ENCODE peak calls at places on chromosomes 5 and 9, in nine cellular contexts. One of them, this sample, is unnamed.

GRCh38 chr5:137733922-137734695 is 1.8 kb downstream of the KLHL3 start:
- DNase-seq in activated CD4-positive, alpha-beta T cell treated with anti-CD3 and anti-CD28 coated beads, Interleukin-2, amount 50 U/mL, for 48 hours: no peak
- DNase-seq in activated gamma-delta T cell treated with Interleukin-2 at 50 U/mL for 16 hours: no peak
- DNase-seq in stimulated activated CD4-positive, alpha-beta T cell treated with anti-CD3 and anti-CD28 coated beads, TNF-alpha, amount 100 ng/mL, for 48 hours: no peak
- DNase-seq in HuH-7: no peak
- DNase-seq in tibial nerve: no peak
- DNase-seq in Right ventricle myocardium superior: no peak
- DNase-seq in heart left ventricle: no peak
- DNase-seq in K562: no peak
- DNase-seq in this sample: no peak

GRCh38 chr5:34684980-34685352 is 28.8 kb downstream of the RAI14 start:
- DNase-seq in HuH-7: no peak
- DNase-seq in heart left ventricle: no peak
- DNase-seq in stimulated activated CD4-positive, alpha-beta T cell treated with anti-CD3 and anti-CD28 coated beads, TNF-alpha, amount 100 ng/mL, for 48 hours: no peak
- DNase-seq in K562: no peak
- DNase-seq in tibial nerve: no peak
- DNase-seq in activated CD4-positive, alpha-beta T cell treated with anti-CD3 and anti-CD28 coated beads, Interleukin-2, amount 50 U/mL, for 48 hours: no peak
- DNase-seq in Right ventricle myocardium superior: no peak
- DNase-seq in activated gamma-delta T cell treated with Interleukin-2 at 50 U/mL for 16 hours: no peak
- DNase-seq in this sample: no peak

GRCh38 chr5:60686164-60686563 is 13.8 kb downstream of the DEPDC1B start:
- DNase-seq in activated CD4-positive, alpha-beta T cell treated with anti-CD3 and anti-CD28 coated beads, Interleukin-2, amount 50 U/mL, for 48 hours: no peak
- DNase-seq in Right ventricle myocardium superior: no peak
- DNase-seq in activated gamma-delta T cell treated with Interleukin-2 at 50 U/mL for 16 hours: no peak
- DNase-seq in tibial nerve: no peak
- DNase-seq in heart left ventricle: no peak
- DNase-seq in K562: no peak
- DNase-seq in stimulated activated CD4-positive, alpha-beta T cell treated with anti-CD3 and anti-CD28 coated beads, TNF-alpha, amount 100 ng/mL, for 48 hours: no peak
- DNase-seq in HuH-7: no peak
- DNase-seq in this sample: no peak

GRCh38 chr5:93598997-93599371 is 16.0 kb downstream of the NR2F1 start:
- DNase-seq in heart left ventricle: no peak
- DNase-seq in HuH-7: no peak
- DNase-seq in Right ventricle myocardium superior: no peak
- DNase-seq in activated gamma-delta T cell treated with Interleukin-2 at 50 U/mL for 16 hours: no peak
- DNase-seq in activated CD4-positive, alpha-beta T cell treated with anti-CD3 and anti-CD28 coated beads, Interleukin-2, amount 50 U/mL, for 48 hours: no peak
- DNase-seq in stimulated activated CD4-positive, alpha-beta T cell treated with anti-CD3 and anti-CD28 coated beads, TNF-alpha, amount 100 ng/mL, for 48 hours: no peak
- DNase-seq in K562: no peak
- DNase-seq in tibial nerve: no peak
- DNase-seq in this sample: no peak

GRCh38 chr5:139669681-139670368 is 21.7 kb downstream of the CXXC5 start:
- DNase-seq in tibial nerve: no peak
- DNase-seq in stimulated activated CD4-positive, alpha-beta T cell treated with anti-CD3 and anti-CD28 coated beads, TNF-alpha, amount 100 ng/mL, for 48 hours: no peak
- DNase-seq in activated CD4-positive, alpha-beta T cell treated with anti-CD3 and anti-CD28 coated beads, Interleukin-2, amount 50 U/mL, for 48 hours: no peak
- DNase-seq in heart left ventricle: peak; percentile 68
- DNase-seq in K562: peak; percentile 93
- DNase-seq in HuH-7: no peak
- DNase-seq in Right ventricle myocardium superior: peak; percentile 69
- DNase-seq in activated gamma-delta T cell treated with Interleukin-2 at 50 U/mL for 16 hours: peak; percentile 51
- DNase-seq in this sample: peak; percentile 59

GRCh38 chr5:132436936-132437335 is 53.6 kb downstream of the IRF1 start:
- DNase-seq in activated CD4-positive, alpha-beta T cell treated with anti-CD3 and anti-CD28 coated beads, Interleukin-2, amount 50 U/mL, for 48 hours: no peak
- DNase-seq in K562: no peak
- DNase-seq in stimulated activated CD4-positive, alpha-beta T cell treated with anti-CD3 and anti-CD28 coated beads, TNF-alpha, amount 100 ng/mL, for 48 hours: no peak
- DNase-seq in tibial nerve: no peak
- DNase-seq in heart left ventricle: no peak
- DNase-seq in HuH-7: no peak
- DNase-seq in Right ventricle myocardium superior: no peak
- DNase-seq in activated gamma-delta T cell treated with Interleukin-2 at 50 U/mL for 16 hours: no peak
- DNase-seq in this sample: no peak

GRCh38 chr5:133932441-133933168 is 35.8 kb downstream of the C5orf15 start:
- DNase-seq in stimulated activated CD4-positive, alpha-beta T cell treated with anti-CD3 and anti-CD28 coated beads, TNF-alpha, amount 100 ng/mL, for 48 hours: no peak
- DNase-seq in activated CD4-positive, alpha-beta T cell treated with anti-CD3 and anti-CD28 coated beads, Interleukin-2, amount 50 U/mL, for 48 hours: no peak
- DNase-seq in heart left ventricle: no peak
- DNase-seq in K562: peak; percentile 75
- DNase-seq in tibial nerve: no peak
- DNase-seq in activated gamma-delta T cell treated with Interleukin-2 at 50 U/mL for 16 hours: no peak
- DNase-seq in HuH-7: no peak
- DNase-seq in Right ventricle myocardium superior: no peak
- DNase-seq in this sample: no peak

GRCh38 chr9:117720555-117720954 is 16.4 kb downstream of the TLR4 start:
- DNase-seq in activated CD4-positive, alpha-beta T cell treated with anti-CD3 and anti-CD28 coated beads, Interleukin-2, amount 50 U/mL, for 48 hours: no peak
- DNase-seq in tibial nerve: peak; percentile 38
- DNase-seq in stimulated activated CD4-positive, alpha-beta T cell treated with anti-CD3 and anti-CD28 coated beads, TNF-alpha, amount 100 ng/mL, for 48 hours: no peak
- DNase-seq in heart left ventricle: peak; percentile 46
- DNase-seq in K562: no peak
- DNase-seq in HuH-7: no peak
- DNase-seq in activated gamma-delta T cell treated with Interleukin-2 at 50 U/mL for 16 hours: no peak
- DNase-seq in Right ventricle myocardium superior: peak; percentile 60
- DNase-seq in this sample: peak; percentile 37

GRCh38 chr5:57366744-57367143 is 115.9 kb downstream of the ACTBL2 start:
- DNase-seq in HuH-7: no peak
- DNase-seq in activated CD4-positive, alpha-beta T cell treated with anti-CD3 and anti-CD28 coated beads, Interleukin-2, amount 50 U/mL, for 48 hours: no peak
- DNase-seq in stimulated activated CD4-positive, alpha-beta T cell treated with anti-CD3 and anti-CD28 coated beads, TNF-alpha, amount 100 ng/mL, for 48 hours: no peak
- DNase-seq in K562: no peak
- DNase-seq in tibial nerve: no peak
- DNase-seq in Right ventricle myocardium superior: no peak
- DNase-seq in activated gamma-delta T cell treated with Interleukin-2 at 50 U/mL for 16 hours: no peak
- DNase-seq in heart left ventricle: no peak
- DNase-seq in this sample: no peak

GRCh38 chr9:33164138-33164809 is 2.9 kb downstream of the B4GALT1 start:
- DNase-seq in activated CD4-positive, alpha-beta T cell treated with anti-CD3 and anti-CD28 coated beads, Interleukin-2, amount 50 U/mL, for 48 hours: no peak
- DNase-seq in stimulated activated CD4-positive, alpha-beta T cell treated with anti-CD3 and anti-CD28 coated beads, TNF-alpha, amount 100 ng/mL, for 48 hours: no peak
- DNase-seq in activated gamma-delta T cell treated with Interleukin-2 at 50 U/mL for 16 hours: no peak
- DNase-seq in heart left ventricle: no peak
- DNase-seq in K562: no peak
- DNase-seq in HuH-7: no peak
- DNase-seq in tibial nerve: no peak
- DNase-seq in Right ventricle myocardium superior: no peak
- DNase-seq in this sample: peak; percentile 44

GRCh38 chr5:157575096-157575872 is at the start of gene ADAM19:
- DNase-seq in heart left ventricle: peak; percentile 70
- DNase-seq in activated gamma-delta T cell treated with Interleukin-2 at 50 U/mL for 16 hours: no peak
- DNase-seq in stimulated activated CD4-positive, alpha-beta T cell treated with anti-CD3 and anti-CD28 coated beads, TNF-alpha, amount 100 ng/mL, for 48 hours: no peak
- DNase-seq in HuH-7: peak; percentile 44
- DNase-seq in Right ventricle myocardium superior: peak; percentile 71
- DNase-seq in K562: peak; percentile 68
- DNase-seq in activated CD4-positive, alpha-beta T cell treated with anti-CD3 and anti-CD28 coated beads, Interleukin-2, amount 50 U/mL, for 48 hours: peak; percentile 43
- DNase-seq in tibial nerve: no peak
- DNase-seq in this sample: peak; percentile 68

GRCh38 chr5:180908998-180909731 is 10.2 kb downstream of the BTNL8 start:
- DNase-seq in stimulated activated CD4-positive, alpha-beta T cell treated with anti-CD3 and anti-CD28 coated beads, TNF-alpha, amount 100 ng/mL, for 48 hours: no peak
- DNase-seq in K562: no peak
- DNase-seq in tibial nerve: no peak
- DNase-seq in HuH-7: no peak
- DNase-seq in Right ventricle myocardium superior: no peak
- DNase-seq in activated gamma-delta T cell treated with Interleukin-2 at 50 U/mL for 16 hours: no peak
- DNase-seq in heart left ventricle: no peak
- DNase-seq in activated CD4-positive, alpha-beta T cell treated with anti-CD3 and anti-CD28 coated beads, Interleukin-2, amount 50 U/mL, for 48 hours: no peak
- DNase-seq in this sample: no peak

GRCh38 chr9:137077010-137077747 is at the start of gene UAP1L1:
- DNase-seq in HuH-7: peak; percentile 64
- DNase-seq in heart left ventricle: peak; percentile 85
- DNase-seq in K562: peak; percentile 62
- DNase-seq in activated gamma-delta T cell treated with Interleukin-2 at 50 U/mL for 16 hours: peak; percentile 42
- DNase-seq in activated CD4-positive, alpha-beta T cell treated with anti-CD3 and anti-CD28 coated beads, Interleukin-2, amount 50 U/mL, for 48 hours: peak; percentile 54
- DNase-seq in stimulated activated CD4-positive, alpha-beta T cell treated with anti-CD3 and anti-CD28 coated beads, TNF-alpha, amount 100 ng/mL, for 48 hours: no peak
- DNase-seq in Right ventricle myocardium superior: peak; percentile 90
- DNase-seq in tibial nerve: peak; percentile 65
- DNase-seq in this sample: peak; percentile 80

GRCh38 chr5:64775288-64775687 is 6.6 kb downstream of the CWC27 start:
- DNase-seq in HuH-7: no peak
- DNase-seq in activated gamma-delta T cell treated with Interleukin-2 at 50 U/mL for 16 hours: no peak
- DNase-seq in K562: no peak
- DNase-seq in stimulated activated CD4-positive, alpha-beta T cell treated with anti-CD3 and anti-CD28 coated beads, TNF-alpha, amount 100 ng/mL, for 48 hours: no peak
- DNase-seq in Right ventricle myocardium superior: no peak
- DNase-seq in tibial nerve: no peak
- DNase-seq in activated CD4-positive, alpha-beta T cell treated with anti-CD3 and anti-CD28 coated beads, Interleukin-2, amount 50 U/mL, for 48 hours: no peak
- DNase-seq in heart left ventricle: no peak
- DNase-seq in this sample: no peak

GRCh38 chr9:78062710-78063109 is 31.1 kb upstream of the GNAQ start:
- DNase-seq in activated gamma-delta T cell treated with Interleukin-2 at 50 U/mL for 16 hours: no peak
- DNase-seq in stimulated activated CD4-positive, alpha-beta T cell treated with anti-CD3 and anti-CD28 coated beads, TNF-alpha, amount 100 ng/mL, for 48 hours: no peak
- DNase-seq in HuH-7: no peak
- DNase-seq in K562: no peak
- DNase-seq in Right ventricle myocardium superior: no peak
- DNase-seq in tibial nerve: no peak
- DNase-seq in heart left ventricle: no peak
- DNase-seq in activated CD4-positive, alpha-beta T cell treated with anti-CD3 and anti-CD28 coated beads, Interleukin-2, amount 50 U/mL, for 48 hours: no peak
- DNase-seq in this sample: no peak

GRCh38 chr5:175814676-175815075 is 56.7 kb upstream of the CPLX2 start:
- DNase-seq in activated CD4-positive, alpha-beta T cell treated with anti-CD3 and anti-CD28 coated beads, Interleukin-2, amount 50 U/mL, for 48 hours: no peak
- DNase-seq in K562: no peak
- DNase-seq in Right ventricle myocardium superior: no peak
- DNase-seq in HuH-7: no peak
- DNase-seq in activated gamma-delta T cell treated with Interleukin-2 at 50 U/mL for 16 hours: no peak
- DNase-seq in tibial nerve: no peak
- DNase-seq in stimulated activated CD4-positive, alpha-beta T cell treated with anti-CD3 and anti-CD28 coated beads, TNF-alpha, amount 100 ng/mL, for 48 hours: no peak
- DNase-seq in heart left ventricle: no peak
- DNase-seq in this sample: peak; percentile 17

GRCh38 chr9:87686520-87687090 is 39.3 kb upstream of the CTSL start:
- DNase-seq in HuH-7: no peak
- DNase-seq in tibial nerve: no peak
- DNase-seq in Right ventricle myocardium superior: no peak
- DNase-seq in K562: no peak
- DNase-seq in heart left ventricle: no peak
- DNase-seq in activated CD4-positive, alpha-beta T cell treated with anti-CD3 and anti-CD28 coated beads, Interleukin-2, amount 50 U/mL, for 48 hours: no peak
- DNase-seq in stimulated activated CD4-positive, alpha-beta T cell treated with anti-CD3 and anti-CD28 coated beads, TNF-alpha, amount 100 ng/mL, for 48 hours: no peak
- DNase-seq in activated gamma-delta T cell treated with Interleukin-2 at 50 U/mL for 16 hours: no peak
- DNase-seq in this sample: no peak

GRCh38 chr5:90909091-90909503 is 350.5 kb downstream of the ADGRV1 start:
- DNase-seq in activated gamma-delta T cell treated with Interleukin-2 at 50 U/mL for 16 hours: no peak
- DNase-seq in activated CD4-positive, alpha-beta T cell treated with anti-CD3 and anti-CD28 coated beads, Interleukin-2, amount 50 U/mL, for 48 hours: no peak
- DNase-seq in HuH-7: no peak
- DNase-seq in stimulated activated CD4-positive, alpha-beta T cell treated with anti-CD3 and anti-CD28 coated beads, TNF-alpha, amount 100 ng/mL, for 48 hours: no peak
- DNase-seq in tibial nerve: no peak
- DNase-seq in K562: no peak
- DNase-seq in Right ventricle myocardium superior: no peak
- DNase-seq in heart left ventricle: peak; percentile 25
- DNase-seq in this sample: peak; percentile 36

GRCh38 chr5:142316051-142316450 is 8.8 kb downstream of the SPRY4 start:
- DNase-seq in activated CD4-positive, alpha-beta T cell treated with anti-CD3 and anti-CD28 coated beads, Interleukin-2, amount 50 U/mL, for 48 hours: no peak
- DNase-seq in heart left ventricle: no peak
- DNase-seq in Right ventricle myocardium superior: no peak
- DNase-seq in tibial nerve: no peak
- DNase-seq in K562: no peak
- DNase-seq in HuH-7: no peak
- DNase-seq in activated gamma-delta T cell treated with Interleukin-2 at 50 U/mL for 16 hours: no peak
- DNase-seq in stimulated activated CD4-positive, alpha-beta T cell treated with anti-CD3 and anti-CD28 coated beads, TNF-alpha, amount 100 ng/mL, for 48 hours: no peak
- DNase-seq in this sample: no peak

GRCh38 chr5:88690619-88691560 is 192.1 kb downstream of the MEF2C start:
- DNase-seq in K562: peak; percentile 73
- DNase-seq in HuH-7: peak; percentile 54
- DNase-seq in activated gamma-delta T cell treated with Interleukin-2 at 50 U/mL for 16 hours: peak; percentile 48
- DNase-seq in Right ventricle myocardium superior: peak; percentile 78
- DNase-seq in activated CD4-positive, alpha-beta T cell treated with anti-CD3 and anti-CD28 coated beads, Interleukin-2, amount 50 U/mL, for 48 hours: peak; percentile 61
- DNase-seq in stimulated activated CD4-positive, alpha-beta T cell treated with anti-CD3 and anti-CD28 coated beads, TNF-alpha, amount 100 ng/mL, for 48 hours: peak; percentile 50
- DNase-seq in heart left ventricle: peak; percentile 71
- DNase-seq in tibial nerve: no peak
- DNase-seq in this sample: peak; percentile 63

GRCh38 chr5:166909926-166910325 is 1381.5 kb upstream of the WWC1 start:
- DNase-seq in activated CD4-positive, alpha-beta T cell treated with anti-CD3 and anti-CD28 coated beads, Interleukin-2, amount 50 U/mL, for 48 hours: no peak
- DNase-seq in stimulated activated CD4-positive, alpha-beta T cell treated with anti-CD3 and anti-CD28 coated beads, TNF-alpha, amount 100 ng/mL, for 48 hours: no peak
- DNase-seq in tibial nerve: no peak
- DNase-seq in activated gamma-delta T cell treated with Interleukin-2 at 50 U/mL for 16 hours: no peak
- DNase-seq in HuH-7: no peak
- DNase-seq in heart left ventricle: no peak
- DNase-seq in Right ventricle myocardium superior: no peak
- DNase-seq in K562: no peak
- DNase-seq in this sample: no peak

GRCh38 chr5:61330341-61330878 is 1.6 kb upstream of the ZSWIM6 start:
- DNase-seq in Right ventricle myocardium superior: peak; percentile 57
- DNase-seq in tibial nerve: no peak
- DNase-seq in HuH-7: peak; percentile 20
- DNase-seq in heart left ventricle: peak; percentile 43
- DNase-seq in activated CD4-positive, alpha-beta T cell treated with anti-CD3 and anti-CD28 coated beads, Interleukin-2, amount 50 U/mL, for 48 hours: peak; percentile 26
- DNase-seq in K562: peak; percentile 10
- DNase-seq in stimulated activated CD4-positive, alpha-beta T cell treated with anti-CD3 and anti-CD28 coated beads, TNF-alpha, amount 100 ng/mL, for 48 hours: no peak
- DNase-seq in activated gamma-delta T cell treated with Interleukin-2 at 50 U/mL for 16 hours: no peak
- DNase-seq in this sample: peak; percentile 21

GRCh38 chr5:34001231-34001935 is 6.5 kb downstream of the AMACR start:
- DNase-seq in HuH-7: peak; percentile 84
- DNase-seq in Right ventricle myocardium superior: no peak
- DNase-seq in tibial nerve: no peak
- DNase-seq in heart left ventricle: no peak
- DNase-seq in activated CD4-positive, alpha-beta T cell treated with anti-CD3 and anti-CD28 coated beads, Interleukin-2, amount 50 U/mL, for 48 hours: no peak
- DNase-seq in stimulated activated CD4-positive, alpha-beta T cell treated with anti-CD3 and anti-CD28 coated beads, TNF-alpha, amount 100 ng/mL, for 48 hours: no peak
- DNase-seq in activated gamma-delta T cell treated with Interleukin-2 at 50 U/mL for 16 hours: no peak
- DNase-seq in K562: no peak
- DNase-seq in this sample: no peak

GRCh38 chr5:4628645-4629385 is 511.3 kb upstream of the ADAMTS16 start:
- DNase-seq in activated CD4-positive, alpha-beta T cell treated with anti-CD3 and anti-CD28 coated beads, Interleukin-2, amount 50 U/mL, for 48 hours: no peak
- DNase-seq in heart left ventricle: no peak
- DNase-seq in tibial nerve: no peak
- DNase-seq in activated gamma-delta T cell treated with Interleukin-2 at 50 U/mL for 16 hours: no peak
- DNase-seq in HuH-7: no peak
- DNase-seq in Right ventricle myocardium superior: no peak
- DNase-seq in K562: no peak
- DNase-seq in stimulated activated CD4-positive, alpha-beta T cell treated with anti-CD3 and anti-CD28 coated beads, TNF-alpha, amount 100 ng/mL, for 48 hours: no peak
- DNase-seq in this sample: no peak

GRCh38 chr9:8489845-8490244 is 690.3 kb upstream of the DMAC1 start:
- DNase-seq in heart left ventricle: no peak
- DNase-seq in HuH-7: no peak
- DNase-seq in activated gamma-delta T cell treated with Interleukin-2 at 50 U/mL for 16 hours: no peak
- DNase-seq in Right ventricle myocardium superior: no peak
- DNase-seq in tibial nerve: no peak
- DNase-seq in stimulated activated CD4-positive, alpha-beta T cell treated with anti-CD3 and anti-CD28 coated beads, TNF-alpha, amount 100 ng/mL, for 48 hours: no peak
- DNase-seq in K562: no peak
- DNase-seq in activated CD4-positive, alpha-beta T cell treated with anti-CD3 and anti-CD28 coated beads, Interleukin-2, amount 50 U/mL, for 48 hours: no peak
- DNase-seq in this sample: no peak

GRCh38 chr5:79069488-79070001 is at the start of the genes BHMT2 and DMGDH:
- DNase-seq in tibial nerve: peak; percentile 20
- DNase-seq in activated gamma-delta T cell treated with Interleukin-2 at 50 U/mL for 16 hours: no peak
- DNase-seq in stimulated activated CD4-positive, alpha-beta T cell treated with anti-CD3 and anti-CD28 coated beads, TNF-alpha, amount 100 ng/mL, for 48 hours: no peak
- DNase-seq in HuH-7: peak; percentile 61
- DNase-seq in K562: no peak
- DNase-seq in activated CD4-positive, alpha-beta T cell treated with anti-CD3 and anti-CD28 coated beads, Interleukin-2, amount 50 U/mL, for 48 hours: no peak
- DNase-seq in heart left ventricle: peak; percentile 31
- DNase-seq in Right ventricle myocardium superior: peak; percentile 61
- DNase-seq in this sample: peak; percentile 8

GRCh38 chr5:163917741-163918140 is 412.3 kb downstream of the MAT2B start:
- DNase-seq in stimulated activated CD4-positive, alpha-beta T cell treated with anti-CD3 and anti-CD28 coated beads, TNF-alpha, amount 100 ng/mL, for 48 hours: no peak
- DNase-seq in tibial nerve: no peak
- DNase-seq in heart left ventricle: no peak
- DNase-seq in K562: no peak
- DNase-seq in activated CD4-positive, alpha-beta T cell treated with anti-CD3 and anti-CD28 coated beads, Interleukin-2, amount 50 U/mL, for 48 hours: no peak
- DNase-seq in Right ventricle myocardium superior: no peak
- DNase-seq in activated gamma-delta T cell treated with Interleukin-2 at 50 U/mL for 16 hours: no peak
- DNase-seq in HuH-7: no peak
- DNase-seq in this sample: no peak

GRCh38 chr9:116174347-116174746 is 20.8 kb downstream of the PAPPA start:
- DNase-seq in HuH-7: no peak
- DNase-seq in tibial nerve: no peak
- DNase-seq in activated gamma-delta T cell treated with Interleukin-2 at 50 U/mL for 16 hours: no peak
- DNase-seq in K562: no peak
- DNase-seq in Right ventricle myocardium superior: no peak
- DNase-seq in activated CD4-positive, alpha-beta T cell treated with anti-CD3 and anti-CD28 coated beads, Interleukin-2, amount 50 U/mL, for 48 hours: no peak
- DNase-seq in heart left ventricle: no peak
- DNase-seq in stimulated activated CD4-positive, alpha-beta T cell treated with anti-CD3 and anti-CD28 coated beads, TNF-alpha, amount 100 ng/mL, for 48 hours: no peak
- DNase-seq in this sample: no peak

GRCh38 chr9:13278023-13278367 is 1.5 kb downstream of the MPDZ start:
- DNase-seq in tibial nerve: no peak
- DNase-seq in activated gamma-delta T cell treated with Interleukin-2 at 50 U/mL for 16 hours: no peak
- DNase-seq in heart left ventricle: no peak
- DNase-seq in K562: no peak
- DNase-seq in Right ventricle myocardium superior: no peak
- DNase-seq in stimulated activated CD4-positive, alpha-beta T cell treated with anti-CD3 and anti-CD28 coated beads, TNF-alpha, amount 100 ng/mL, for 48 hours: no peak
- DNase-seq in activated CD4-positive, alpha-beta T cell treated with anti-CD3 and anti-CD28 coated beads, Interleukin-2, amount 50 U/mL, for 48 hours: no peak
- DNase-seq in HuH-7: no peak
- DNase-seq in this sample: no peak

GRCh38 chr5:2895196-2895595 is 143.7 kb upstream of the IRX2 start:
- DNase-seq in Right ventricle myocardium superior: no peak
- DNase-seq in tibial nerve: no peak
- DNase-seq in activated CD4-positive, alpha-beta T cell treated with anti-CD3 and anti-CD28 coated beads, Interleukin-2, amount 50 U/mL, for 48 hours: no peak
- DNase-seq in HuH-7: no peak
- DNase-seq in activated gamma-delta T cell treated with Interleukin-2 at 50 U/mL for 16 hours: no peak
- DNase-seq in K562: no peak
- DNase-seq in stimulated activated CD4-positive, alpha-beta T cell treated with anti-CD3 and anti-CD28 coated beads, TNF-alpha, amount 100 ng/mL, for 48 hours: no peak
- DNase-seq in heart left ventricle: no peak
- DNase-seq in this sample: no peak

GRCh38 chr5:68420476-68421344 is 205.2 kb downstream of the PIK3R1 start:
- DNase-seq in heart left ventricle: peak; percentile 56
- DNase-seq in Right ventricle myocardium superior: peak; percentile 76
- DNase-seq in activated CD4-positive, alpha-beta T cell treated with anti-CD3 and anti-CD28 coated beads, Interleukin-2, amount 50 U/mL, for 48 hours: no peak
- DNase-seq in tibial nerve: no peak
- DNase-seq in HuH-7: no peak
- DNase-seq in stimulated activated CD4-positive, alpha-beta T cell treated with anti-CD3 and anti-CD28 coated beads, TNF-alpha, amount 100 ng/mL, for 48 hours: no peak
- DNase-seq in K562: peak; percentile 92
- DNase-seq in activated gamma-delta T cell treated with Interleukin-2 at 50 U/mL for 16 hours: no peak
- DNase-seq in this sample: peak; percentile 66

This sample was measured in heart right ventricle.